ENCODE peak calls at places on chromosomes 1 and 21, in five cellular contexts. W is SK-N-SH; S is suprapubic skin; O is endothelial cell; I is CD4-positive, alpha-beta T cell. V is an unnamed sample.

GRCh38 chr1:225427249-225428065 is at the start of gene LBR:
- DNase-seq in I (no peak), S (peak), O (no peak), W (peak), V (peak)

GRCh38 chr1:60329636-60330035 is 256.1 kb upstream of the C1orf87 start:
- DNase-seq in S (no peak), W (no peak), O (no peak), I (no peak), V (no peak)

GRCh38 chr1:231139125-231139649 is 22.7 kb upstream of the TRIM67 start:
- DNase-seq in S (no peak), W (no peak), I (no peak), O (no peak), V (no peak)

GRCh38 chr21:28439852-28440251 is 552.8 kb downstream of the LTN1 start:
- DNase-seq in O (no peak), I (no peak), W (no peak), S (no peak), V (no peak)

GRCh38 chr21:39654951-39655350 is 42.2 kb downstream of the B3GALT5 start:
- DNase-seq in I (no peak), S (no peak), O (no peak), W (no peak), V (no peak)

GRCh38 chr1:23960291-23960718 is 677 bp downstream of the PNRC2 start:
- DNase-seq in S (no peak), W (no peak), I (no peak), O (no peak), V (no peak)

GRCh38 chr1:112614460-112615065 is 4.4 kb downstream of the ST7L start:
- DNase-seq in S (no peak), O (no peak), W (peak), I (no peak), V (peak)

GRCh38 chr1:236862615-236863211 is 67.6 kb downstream of the MTR start:
- DNase-seq in I (no peak), O (no peak), W (no peak), S (no peak), V (peak)

GRCh38 chr1:54314691-54315455 is 91.3 kb downstream of the SSBP3 start:
- DNase-seq in S (no peak), O (no peak), W (no peak), I (no peak), V (no peak)

GRCh38 chr1:65362545-65362944 is 53.2 kb downstream of the DNAJC6 start:
- DNase-seq in O (no peak), I (no peak), W (no peak), S (no peak), V (no peak)

GRCh38 chr1:9838946-9839345 is 15.2 kb upstream of the CLSTN1 start:
- DNase-seq in I (no peak), O (no peak), S (peak), W (no peak), V (no peak)

GRCh38 chr1:23854568-23854967 is 13.5 kb downstream of the FUCA1 start:
- DNase-seq in W (peak), I (no peak), O (no peak), S (no peak), V (peak)

GRCh38 chr1:208219659-208220282 is 24.4 kb downstream of the PLXNA2 start:
- DNase-seq in S (no peak), W (no peak), I (no peak), O (peak), V (no peak)

GRCh38 chr1:233240839-233241682 is 54.5 kb downstream of the PCNX2 start:
- DNase-seq in I (peak), O (peak), W (peak), S (peak), V (peak)

GRCh38 chr1:50522943-50523342 is 99.7 kb upstream of the DMRTA2 start:
- DNase-seq in W (no peak), O (no peak), S (no peak), I (no peak), V (no peak)

GRCh38 chr1:108750476-108751191 is 4.2 kb downstream of the STXBP3 start:
- DNase-seq in I (no peak), S (no peak), O (no peak), W (no peak), V (no peak)

GRCh38 chr1:247357781-247358211 is 26.1 kb upstream of the ZNF496 start:
- DNase-seq in S (no peak), I (no peak), W (no peak), O (no peak), V (no peak)

GRCh38 chr1:224381880-224382548 is 25.3 kb downstream of the CNIH4 start:
- DNase-seq in I (no peak), S (no peak), O (no peak), W (no peak), V (peak)

GRCh38 chr21:35511298-35512162 is 462.4 kb upstream of the RUNX1 start:
- DNase-seq in S (no peak), I (no peak), W (no peak), O (no peak), V (peak)

GRCh38 chr1:44609412-44609767 is 64.9 kb downstream of the TMEM53 start:
- DNase-seq in S (no peak), I (peak), O (peak), W (peak), V (peak)

GRCh38 chr1:64295136-64295535 is 91.7 kb downstream of the UBE2U start:
- DNase-seq in I (no peak), W (no peak), S (no peak), O (no peak), V (no peak)

GRCh38 chr1:192793983-192794767 is 14.7 kb upstream of the RGS2 start:
- DNase-seq in I (no peak), W (no peak), O (no peak), S (no peak), V (no peak)

GRCh38 chr1:91700771-91701493 is 185.0 kb downstream of the TGFBR3 start:
- DNase-seq in S (no peak), I (no peak), W (no peak), O (no peak), V (no peak)

GRCh38 chr1:22739648-22740385 is 29.2 kb downstream of the EPHB2 start:
- DNase-seq in S (no peak), I (no peak), W (no peak), O (no peak), V (no peak)

GRCh38 chr21:41010981-41011380 is 157.0 kb upstream of the BACE2 start:
- DNase-seq in O (no peak), S (no peak), I (no peak), W (no peak), V (no peak)

GRCh38 chr1:115654663-115655306 is 13.0 kb downstream of the VANGL1 start:
- DNase-seq in W (no peak), I (no peak), O (no peak), S (no peak), V (peak)

GRCh38 chr1:71049951-71050598 is 2.5 kb upstream of the PTGER3 start:
- DNase-seq in O (peak), S (no peak), I (no peak), W (peak), V (no peak)

GRCh38 chr1:36165145-36165544 is 9.2 kb downstream of the MAP7D1 start:
- DNase-seq in O (no peak), S (no peak), W (no peak), I (no peak), V (no peak)

GRCh38 chr1:22750671-22751016 is 40.0 kb downstream of the EPHB2 start:
- DNase-seq in W (no peak), S (no peak), I (no peak), O (no peak), V (no peak)

GRCh38 chr1:81689531-81689941 is 111.2 kb upstream of the ADGRL2 start:
- DNase-seq in W (no peak), S (no peak), O (no peak), I (no peak), V (no peak)

GRCh38 chr1:167374014-167374413 is 144.3 kb downstream of the CD247 start:
- DNase-seq in S (no peak), O (no peak), W (peak), I (no peak), V (no peak)

GRCh38 chr1:2355408-2356261 is 35.7 kb downstream of the MORN1 start:
- DNase-seq in S (no peak), I (no peak), W (no peak), O (no peak), V (no peak)

GRCh38 chr1:227949341-227949921 is 1.7 kb upstream of the WNT9A start:
- DNase-seq in S (peak), I (no peak), W (peak), O (no peak), V (no peak)

GRCh38 chr1:57797084-57797483 is 373.2 kb upstream of the DAB1 start:
- DNase-seq in S (no peak), I (no peak), W (no peak), O (no peak), V (no peak)

GRCh38 chr21:45517249-45518065 is 24.8 kb downstream of the SLC19A1 start:
- DNase-seq in S (peak), O (no peak), I (no peak), W (no peak), V (peak)

GRCh38 chr1:12344611-12345299 is 114.9 kb downstream of the VPS13D start:
- DNase-seq in O (no peak), W (peak), I (no peak), S (no peak), V (peak)

GRCh38 chr1:109111386-109112055 is 2.4 kb upstream of the ELAPOR1 start:
- DNase-seq in O (no peak), S (no peak), I (no peak), W (no peak), V (no peak)

GRCh38 chr1:56135069-56135863 is 444.1 kb downstream of the PLPP3 start:
- DNase-seq in I (no peak), W (no peak), O (no peak), S (no peak), V (no peak)

GRCh38 chr21:26148071-26148470 is 22.5 kb downstream of the APP start:
- DNase-seq in I (no peak), O (no peak), W (no peak), S (no peak), V (no peak)

GRCh38 chr1:12324423-12324822 is 94.6 kb downstream of the VPS13D start:
- DNase-seq in O (no peak), I (no peak), S (no peak), W (no peak), V (no peak)

DNA sequence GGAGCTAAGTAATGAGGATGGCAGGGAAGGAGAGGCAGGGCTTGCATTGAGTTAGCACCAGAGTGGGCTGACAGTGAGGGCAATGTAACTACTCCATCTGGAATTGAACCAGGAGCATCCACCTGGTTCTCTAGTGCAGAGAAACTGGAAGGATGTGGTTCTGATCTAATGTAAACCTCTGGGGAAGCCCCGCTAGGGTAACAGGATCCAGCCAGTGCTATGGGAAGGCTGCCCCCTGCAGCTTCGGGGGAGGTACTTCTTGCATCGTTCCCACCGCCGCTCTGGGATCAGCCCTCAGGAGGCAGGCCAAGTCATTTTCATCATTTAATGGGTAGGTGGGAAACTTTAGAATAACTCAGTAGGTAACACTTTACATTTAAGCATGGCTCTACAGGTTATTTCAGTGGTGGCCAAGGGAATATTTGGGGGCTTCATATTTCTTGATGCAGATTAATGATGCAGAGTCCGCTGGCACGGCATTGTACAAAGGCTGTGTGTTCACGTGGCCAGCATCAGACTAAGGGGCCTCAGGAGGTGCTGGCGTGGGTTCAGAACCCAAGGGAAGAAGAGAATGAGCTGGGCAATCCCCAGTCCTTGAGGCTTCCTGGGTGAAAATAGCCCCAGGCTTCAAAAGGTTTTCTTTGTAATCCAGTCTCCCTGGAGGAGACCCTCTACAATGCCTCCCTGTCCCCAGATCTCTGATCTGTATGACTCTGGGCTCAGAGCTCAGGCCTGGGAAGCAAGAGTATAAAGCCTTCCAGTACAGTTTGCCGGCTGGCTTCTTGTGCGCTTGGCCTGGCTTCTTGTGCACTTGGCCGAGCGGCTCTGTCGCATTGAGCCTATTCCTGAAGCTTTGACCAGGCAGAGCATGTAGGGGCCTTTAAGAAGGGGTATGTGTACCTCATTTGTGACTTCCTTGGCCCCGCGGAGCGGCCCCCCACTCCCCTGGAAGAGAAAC is 26.4 kb upstream of the KAZN start:
- DNase-seq in I (no peak), W (peak), S (no peak), O (peak), V (peak)
- TF ChIP-seq CTCF in I (no peak), W (no peak), S (no peak), O (peak), V (peak)

GRCh38 chr1:18922319-18922726 is 20.0 kb upstream of the ALDH4A1 start:
- DNase-seq in W (no peak), S (peak), I (no peak), O (peak), V (no peak)
- TF ChIP-seq CTCF in W (peak), S (no peak), I (no peak), O (no peak), V (no peak)

GRCh38 chr1:201026746-201027145 is 3.2 kb upstream of the KIF21B start:
- DNase-seq in O (no peak), I (no peak), W (no peak), S (no peak), V (no peak)

GRCh38 chr1:201024251-201024998 is 911 bp upstream of the KIF21B start:
- DNase-seq in I (no peak), S (no peak), W (no peak), O (no peak), V (no peak)

GRCh38 chr1:201026234-201026633 is 2.7 kb upstream of the KIF21B start:
- DNase-seq in O (no peak), S (no peak), I (no peak), W (no peak), V (no peak)

GRCh38 chr1:201023517-201023902 is at the start of gene KIF21B:
- DNase-seq in O (peak), W (peak), I (peak), S (no peak), V (peak)

DNA sequence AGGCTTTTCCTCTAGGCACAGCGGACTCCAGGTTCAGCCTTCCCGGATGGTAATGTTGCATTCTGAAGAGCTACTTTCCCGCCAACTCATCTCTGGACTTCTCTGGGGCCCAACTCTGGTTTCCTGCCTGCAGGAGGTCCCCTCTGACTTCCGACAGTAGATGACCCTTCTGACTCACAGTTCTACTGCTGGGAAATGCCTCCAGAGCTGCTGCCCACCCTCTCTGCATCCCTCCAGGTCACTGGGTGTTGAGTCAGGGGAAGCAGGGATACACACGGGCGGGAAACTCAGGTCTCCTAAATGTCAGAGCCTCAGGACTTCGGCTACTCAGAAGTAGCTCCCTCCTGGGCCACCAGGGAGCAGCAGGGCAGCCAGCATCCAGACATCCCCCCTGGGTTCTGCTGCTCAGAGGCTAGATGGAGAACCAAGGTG is 2.1 kb upstream of the KIF21B start:
- DNase-seq in I (no peak), W (no peak), S (no peak), O (peak), V (peak)
- TF ChIP-seq CTCF in I (no peak), W (peak), S (no peak), O (no peak), V (no peak)

GRCh38 chr21:42375141-42375905 is 9.0 kb upstream of the TFF1 start:
- DNase-seq in O (no peak), S (no peak), W (no peak), I (no peak), V (no peak)

GRCh38 chr21:42375966-42376337 is 9.6 kb upstream of the TFF1 start:
- DNase-seq in S (no peak), W (no peak), O (no peak), I (no peak), V (no peak)

GRCh38 chr21:42377951-42378340 is 11.6 kb upstream of the TFF1 start:
- DNase-seq in W (no peak), O (no peak), S (no peak), I (no peak), V (no peak)

GRCh38 chr21:42377211-42377950 is 11.0 kb upstream of the TFF1 start:
- DNase-seq in O (no peak), I (no peak), S (no peak), W (no peak), V (no peak)

DNA sequence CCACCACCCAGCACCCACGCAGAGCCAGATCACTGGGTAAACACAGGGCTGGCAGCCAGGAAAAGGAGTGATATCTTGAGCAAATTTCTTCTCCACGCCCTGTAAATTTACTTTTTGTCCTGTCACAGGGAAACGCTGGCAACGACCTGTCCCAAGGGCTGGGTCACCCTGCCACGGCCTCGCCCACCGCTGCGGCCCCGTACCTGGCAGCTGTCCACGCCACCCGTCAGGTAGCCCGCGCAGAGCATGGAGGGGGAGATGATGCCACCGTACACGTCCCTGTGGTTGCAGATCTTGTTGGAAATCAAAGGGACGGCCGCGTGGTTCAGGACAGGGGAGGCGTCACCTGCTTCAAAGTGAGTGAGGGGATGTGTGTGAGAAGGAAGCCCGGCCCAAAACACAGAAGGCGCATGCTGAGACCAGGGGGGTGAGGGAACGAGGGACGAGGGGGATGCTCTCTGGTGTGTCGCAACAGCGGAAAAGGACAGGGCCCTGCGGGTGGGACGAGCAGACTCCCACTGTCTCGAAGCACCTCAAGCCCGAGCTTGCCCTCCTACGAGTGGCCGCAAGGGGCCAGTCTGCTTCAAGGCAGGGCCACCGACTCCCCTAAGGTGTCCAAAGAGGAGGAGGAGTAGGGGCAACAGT is 10.1 kb upstream of the TFF1 start:
- DNase-seq in W (no peak), O (no peak), I (no peak), S (no peak), V (no peak)
- TF ChIP-seq CTCF in W (no peak), O (no peak), I (no peak), S (no peak), V (no peak)

GRCh38 chr1:165892935-165893334 is 65.5 kb downstream of the UCK2 start:
- DNase-seq in O (no peak), S (no peak), I (no peak), W (no peak), V (no peak)
- TF ChIP-seq CTCF in O (no peak), S (no peak), I (no peak), W (no peak), V (no peak)

V was measured in activated CD8-positive, alpha-beta T cell treated with anti-CD3 and anti-CD28 coated beads for 36 hours.